ENCODE peak calls at places on chromosomes 4 and X, in five cellular contexts. C, L, R, D and J are unnamed samples. For H3K36me3 and H3K9me3, the result is how much of the 10 kb centered on the place peaks cover.

GRCh38 chr4:187128226-187128625 is 404.6 kb upstream of the FAT1 start:
- DNase-seq in C (no peak), L (no peak), R (no peak), D (no peak), J (no peak)

GRCh38 chrX:132986556-132986955 is 28.1 kb upstream of the HS6ST2 start:
- DNase-seq in C (no peak), L (no peak), R (no peak), D (no peak), J (no peak)

GRCh38 chrX:13697440-13697839 is 8.5 kb downstream of the RAB9A start:
- DNase-seq in C (no peak), L (no peak), R (no peak), D (no peak), J (no peak)

GRCh38 chrX:146449243-146449642 is 360.3 kb upstream of the CXorf51B start:
- DNase-seq in C (no peak), L (no peak), R (no peak), D (no peak), J (no peak)

GRCh38 chr4:8817813-8818062 is 53.9 kb downstream of the HMX1 start:
- DNase-seq in C (peak), L (no peak), R (no peak), D (peak), J (no peak)

GRCh38 chrX:17082831-17083230 is 136.4 kb downstream of the REPS2 start:
- DNase-seq in C (peak), L (no peak), R (no peak), D (no peak), J (no peak)

GRCh38 chr4:154574311-154574710 is 11.5 kb downstream of the FGB start:
- DNase-seq in C (no peak), L (no peak), R (no peak), D (no peak), J (no peak)

GRCh38 chrX:150456941-150457340 is 93.8 kb downstream of the MAMLD1 start:
- DNase-seq in C (no peak), L (no peak), R (no peak), D (no peak), J (no peak)

GRCh38 chrX:148914783-148915182 is 414.4 kb downstream of the AFF2 start:
- DNase-seq in C (no peak), L (no peak), R (no peak), D (no peak), J (no peak)

GRCh38 chrX:103722505-103722904 is 11.8 kb downstream of the TMEM31 start:
- DNase-seq in C (peak), L (no peak), R (peak), D (no peak), J (no peak)

GRCh38 chrX:25206761-25207160 is 191.0 kb upstream of the ARX start:
- DNase-seq in C (no peak), L (no peak), R (no peak), D (no peak), J (no peak)

GRCh38 chrX:115690554-115691216 is 129.7 kb downstream of the PLS3 start:
- DNase-seq in C (peak), L (peak), R (peak), D (no peak), J (no peak)

GRCh38 chr4:142264961-142265360 is 581.1 kb downstream of the INPP4B start:
- DNase-seq in C (peak), L (no peak), R (no peak), D (no peak), J (no peak)

GRCh38 chr4:81422591-81422990 is 49.1 kb downstream of the RASGEF1B start:
- DNase-seq in C (no peak), L (no peak), R (no peak), D (no peak), J (no peak)

GRCh38 chr4:81421346-81422218 is 50.1 kb downstream of the RASGEF1B start:
- DNase-seq in C (peak), L (peak), R (no peak), D (no peak), J (no peak)

GRCh38 chr4:81426770-81427604 is 44.7 kb downstream of the RASGEF1B start:
- DNase-seq in C (no peak), L (no peak), R (no peak), D (no peak), J (no peak)

GRCh38 chr4:81425087-81425486 is 46.6 kb downstream of the RASGEF1B start:
- DNase-seq in C (no peak), L (no peak), R (no peak), D (no peak), J (no peak)

GRCh38 chr4:81424336-81424735 is 47.4 kb downstream of the RASGEF1B start:
- DNase-seq in C (no peak), L (no peak), R (no peak), D (no peak), J (no peak)
- H3K36me3 ChIP-seq in C (under half), L (under half), R (under half), D (under half), J (under half)

GRCh38 chr4:44150091-44150576 is 298.5 kb downstream of the KCTD8 start:
- DNase-seq in C (no peak), L (no peak), R (no peak), D (no peak), J (no peak)
- TF ChIP-seq POLR2A in C (no peak), L (no peak), R (no peak), D (no peak), J (no peak)

GRCh38 chrX:151984328-151984727 is 9.9 kb upstream of the GABRE start:
- DNase-seq in C (no peak), L (no peak), R (no peak), D (no peak), J (no peak)

GRCh38 chrX:151983186-151983585 is 8.7 kb upstream of the GABRE start:
- DNase-seq in C (no peak), L (no peak), R (no peak), D (no peak), J (no peak)

GRCh38 chrX:151985955-151986354 is 11.5 kb upstream of the GABRE start:
- DNase-seq in C (peak), L (peak), R (no peak), D (no peak), J (no peak)

GRCh38 chrX:151985531-151985930 is 11.1 kb upstream of the GABRE start:
- DNase-seq in C (no peak), L (no peak), R (no peak), D (no peak), J (no peak)

GRCh38 chrX:151984891-151985290 is 10.4 kb upstream of the GABRE start:
- DNase-seq in C (no peak), L (no peak), R (no peak), D (no peak), J (no peak)
- H3K9me3 ChIP-seq in C (under half), L (under half), R (under half), D (under half), J (under half)

DNA sequence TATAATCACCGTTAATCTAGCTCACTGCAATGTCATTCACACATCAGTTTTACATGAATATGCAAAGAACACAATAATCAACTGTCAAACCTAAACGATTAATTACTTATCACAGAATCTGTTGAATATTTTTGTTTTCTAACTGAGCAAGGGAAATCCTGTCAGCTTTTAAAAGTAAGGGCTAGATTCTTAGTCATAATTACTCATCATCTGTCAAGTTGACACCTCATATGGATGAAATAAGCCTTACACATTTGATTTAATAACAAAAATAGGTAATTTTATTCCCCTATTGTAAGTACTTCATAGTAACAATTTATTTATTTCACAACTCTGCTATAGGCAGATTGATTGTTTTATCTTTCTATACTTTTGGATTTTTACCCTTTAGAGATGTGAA is 32.7 kb downstream of the TMA16 start:
- DNase-seq in C (no peak), L (no peak), R (no peak), D (no peak), J (no peak)
- H3K36me3 ChIP-seq in C (under half), L (under half), R (under half), D (under half), J (under half)

GRCh38 chr4:54669831-54670230 is 12.1 kb downstream of the KIT start:
- DNase-seq in C (no peak), L (no peak), R (no peak), D (no peak), J (no peak)
- TF ChIP-seq POLR2A in C (no peak), L (no peak), R (no peak), D (no peak), J (no peak)

GRCh38 chr4:768076-768475 is 57.9 kb downstream of the CPLX1 start:
- DNase-seq in C (no peak), L (no peak), R (no peak), D (no peak), J (no peak)
- H3K9me3 ChIP-seq in C (under half), L (under half), R (under half), D (under half), J (under half)

GRCh38 chr4:163764569-163764968 is 270.1 kb downstream of the TMA16 start:
- DNase-seq in C (no peak), L (no peak), R (no peak), D (no peak), J (no peak)

GRCh38 chr4:163762756-163763155 is 268.3 kb downstream of the TMA16 start:
- DNase-seq in C (no peak), L (no peak), R (no peak), D (no peak), J (no peak)

GRCh38 chr4:163767993-163768392 is 273.5 kb downstream of the TMA16 start:
- DNase-seq in C (no peak), L (no peak), R (no peak), D (no peak), J (no peak)
- H3K36me3 ChIP-seq in C (under half), L (under half), R (under half), D (under half), J (under half)

GRCh38 chr4:151013944-151014343 is 1.1 kb downstream of the LRBA start:
- DNase-seq in C (no peak), L (no peak), R (no peak), D (no peak), J (no peak)
- TF ChIP-seq POLR2A in C (no peak), L (no peak), R (no peak), D (no peak), J (no peak)

GRCh38 chrX:435536-436122 is 48.9 kb upstream of the PPP2R3B start:
- DNase-seq in C (no peak), L (no peak), R (no peak), D (no peak), J (no peak)
- H3K9me3 ChIP-seq in C (under half), L (under half), R (under half), D (under half), J (under half)

DNA sequence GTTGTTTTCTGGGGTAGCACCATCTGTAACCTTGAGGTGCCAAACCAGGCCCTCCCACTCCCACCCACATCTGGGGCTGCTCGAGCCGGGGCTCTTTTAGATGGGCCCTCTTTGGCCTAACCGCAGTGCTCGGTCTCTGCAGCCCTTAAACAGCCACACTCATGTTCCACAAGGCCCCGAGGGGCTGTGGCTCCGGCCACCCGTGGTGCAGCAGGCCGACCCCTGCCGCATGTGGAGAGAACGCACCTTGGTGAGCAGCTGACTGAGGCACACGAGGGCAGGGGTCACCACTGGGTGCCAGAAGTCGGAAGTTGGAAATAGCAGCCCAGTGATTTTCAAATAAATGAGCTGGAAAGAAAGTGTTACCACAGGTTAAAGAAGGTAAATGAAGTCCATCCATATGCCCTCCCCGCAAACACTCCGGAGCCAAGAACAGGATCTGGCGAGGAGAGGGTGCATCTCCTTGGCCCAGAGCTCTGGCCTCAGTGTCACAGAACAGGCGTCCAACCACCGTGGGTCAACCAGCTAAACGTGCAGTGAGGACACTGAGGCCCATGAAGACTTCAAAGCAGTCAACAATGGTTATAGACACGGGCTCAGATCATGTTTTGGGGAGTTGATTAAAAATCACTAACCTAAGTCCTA is 18.2 kb downstream of the NOP14 start:
- DNase-seq in C (no peak), L (no peak), R (no peak), D (peak), J (no peak)
- H3K36me3 ChIP-seq in C (under half), L (under half), R (under half), D (under half), J (under half)